ENCODE peak calls at places on chromosomes 1 and 21, in eight cellular contexts. E, X, N, R, A, P, W and Z are unnamed samples.

GRCh38 chr21:27190601-27191000 is 223.7 kb upstream of the ADAMTS5 start:
- DNase-seq in E (no peak), X (no peak), N (no peak), R (no peak), A (no peak), P (no peak), W (peak; percentile 50), Z (no peak)

GRCh38 chr21:29382029-29382654 is 83.4 kb downstream of the BACH1 start:
- DNase-seq in E (no peak), X (no peak), N (no peak), R (peak; percentile 57), A (no peak), P (no peak), W (peak; percentile 75), Z (no peak)

GRCh38 chr1:1760345-1760650 is 18.0 kb downstream of the NADK start:
- DNase-seq in E (no peak), X (no peak), N (no peak), R (no peak), A (no peak), P (no peak), W (no peak), Z (no peak)

GRCh38 chr1:43879414-43879813 is 54.2 kb upstream of the ARTN start:
- DNase-seq in E (no peak), X (no peak), N (no peak), R (peak; percentile 53), A (no peak), P (no peak), W (peak; percentile 76), Z (no peak)

GRCh38 chr1:102790997-102791396 is 317.3 kb downstream of the COL11A1 start:
- DNase-seq in E (no peak), X (no peak), N (no peak), R (no peak), A (no peak), P (no peak), W (no peak), Z (no peak)

GRCh38 chr21:41251961-41252642 is 64.5 kb upstream of the FAM3B start:
- DNase-seq in E (no peak), X (no peak), N (no peak), R (no peak), A (no peak), P (no peak), W (peak; percentile 88), Z (no peak)

GRCh38 chr1:170864784-170865538 is 70.4 kb upstream of the MROH9 start:
- DNase-seq in E (no peak), X (no peak), N (peak; percentile 13), R (no peak), A (no peak), P (no peak), W (no peak), Z (no peak)

GRCh38 chr1:108053291-108054023 is 88.5 kb upstream of the VAV3 start:
- DNase-seq in E (peak; percentile 50), X (no peak), N (no peak), R (no peak), A (no peak), P (no peak), W (peak; percentile 2), Z (no peak)

GRCh38 chr1:209800984-209801834 is 4.7 kb downstream of the IRF6 start:
- DNase-seq in E (peak; percentile 67), X (no peak), N (no peak), R (no peak), A (peak; percentile 36), P (peak; percentile 69), W (peak; percentile 42), Z (peak; percentile 26)

GRCh38 chr1:33088119-33088906 is 7.4 kb downstream of the AZIN2 start:
- DNase-seq in E (no peak), X (no peak), N (no peak), R (no peak), A (no peak), P (no peak), W (peak; percentile 34), Z (no peak)

GRCh38 chr1:112304612-112305011 is 91.4 kb upstream of the CTTNBP2NL start:
- DNase-seq in E (no peak), X (no peak), N (no peak), R (no peak), A (no peak), P (no peak), W (no peak), Z (no peak)

GRCh38 chr1:80531182-80531581 is 1269.6 kb upstream of the ADGRL2 start:
- DNase-seq in E (no peak), X (no peak), N (no peak), R (no peak), A (no peak), P (no peak), W (no peak), Z (no peak)

GRCh38 chr1:229191066-229191674 is 79.7 kb upstream of the RAB4A start:
- DNase-seq in E (no peak), X (no peak), N (no peak), R (no peak), A (no peak), P (no peak), W (peak; percentile 64), Z (no peak)

GRCh38 chr1:145918144-145918991 is at the start of gene PEX11B:
- DNase-seq in E (peak; percentile 93), X (peak; percentile 97), N (peak; percentile 87), R (peak; percentile 57), A (peak; percentile 89), P (peak; percentile 92), W (peak; percentile 91), Z (peak; percentile 94)
- TF ChIP-seq POLR2A in E (peak; percentile 31), X (peak; percentile 51), N (peak; percentile 53), R (peak; percentile 72), A (peak; percentile 45), P (no peak), W (peak; percentile 49), Z (peak; percentile 73)

GRCh38 chr1:40241372-40241771 is 6.4 kb upstream of the TMCO2 start:
- DNase-seq in E (no peak), X (no peak), N (no peak), R (no peak), A (no peak), P (no peak), W (no peak), Z (no peak)
- TF ChIP-seq POLR2A in E (no peak), X (no peak), N (no peak), R (no peak), A (no peak), P (no peak), W (no peak), Z (no peak)

GRCh38 chr1:12135612-12136011 is 31.2 kb upstream of the TNFRSF1B start:
- DNase-seq in E (peak; percentile 79), X (no peak), N (peak; percentile 42), R (no peak), A (no peak), P (peak; percentile 58), W (no peak), Z (no peak)
- TF ChIP-seq POLR2A in E (no peak), X (no peak), N (no peak), R (no peak), A (no peak), P (no peak), W (no peak), Z (no peak)

DNA sequence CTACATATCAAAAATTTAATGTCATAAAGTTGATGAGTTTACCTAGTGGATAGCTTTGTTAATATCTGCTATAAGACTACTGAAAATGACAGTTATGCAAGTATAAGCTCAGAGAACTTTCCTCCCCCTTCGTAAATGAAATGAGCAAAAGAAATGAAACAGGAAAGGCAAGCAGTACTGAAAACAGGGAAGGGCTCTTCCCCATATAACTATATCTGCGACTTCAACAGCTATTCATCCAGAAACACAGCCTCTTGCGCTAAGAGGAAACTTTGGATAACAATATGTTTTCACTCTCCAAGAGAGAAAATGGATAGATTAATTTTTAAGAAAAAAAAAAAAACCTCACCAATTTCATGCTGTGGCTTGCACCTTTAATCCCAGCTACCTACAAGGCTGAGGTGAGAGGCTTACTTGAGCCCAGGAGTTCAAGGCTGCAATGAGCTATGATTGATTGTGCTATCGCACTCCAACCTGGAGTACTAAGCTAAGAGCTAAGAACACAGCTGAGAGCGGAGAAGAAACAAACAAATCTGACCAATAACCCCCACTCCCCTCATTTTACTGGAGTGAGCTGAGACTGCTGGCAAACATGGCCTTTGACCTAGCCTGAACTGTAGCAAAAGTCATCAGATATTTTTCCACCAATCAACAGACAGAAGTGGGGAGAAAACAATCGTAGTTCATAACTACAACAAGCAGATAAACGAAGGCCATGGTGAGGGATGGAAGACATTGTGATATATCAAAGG is 29.0 kb downstream of the METTL18 start:
- DNase-seq in E (no peak), X (no peak), N (no peak), R (no peak), A (no peak), P (no peak), W (no peak), Z (no peak)
- TF ChIP-seq POLR2A in E (no peak), X (no peak), N (no peak), R (no peak), A (no peak), P (no peak), W (no peak), Z (no peak)

DNA sequence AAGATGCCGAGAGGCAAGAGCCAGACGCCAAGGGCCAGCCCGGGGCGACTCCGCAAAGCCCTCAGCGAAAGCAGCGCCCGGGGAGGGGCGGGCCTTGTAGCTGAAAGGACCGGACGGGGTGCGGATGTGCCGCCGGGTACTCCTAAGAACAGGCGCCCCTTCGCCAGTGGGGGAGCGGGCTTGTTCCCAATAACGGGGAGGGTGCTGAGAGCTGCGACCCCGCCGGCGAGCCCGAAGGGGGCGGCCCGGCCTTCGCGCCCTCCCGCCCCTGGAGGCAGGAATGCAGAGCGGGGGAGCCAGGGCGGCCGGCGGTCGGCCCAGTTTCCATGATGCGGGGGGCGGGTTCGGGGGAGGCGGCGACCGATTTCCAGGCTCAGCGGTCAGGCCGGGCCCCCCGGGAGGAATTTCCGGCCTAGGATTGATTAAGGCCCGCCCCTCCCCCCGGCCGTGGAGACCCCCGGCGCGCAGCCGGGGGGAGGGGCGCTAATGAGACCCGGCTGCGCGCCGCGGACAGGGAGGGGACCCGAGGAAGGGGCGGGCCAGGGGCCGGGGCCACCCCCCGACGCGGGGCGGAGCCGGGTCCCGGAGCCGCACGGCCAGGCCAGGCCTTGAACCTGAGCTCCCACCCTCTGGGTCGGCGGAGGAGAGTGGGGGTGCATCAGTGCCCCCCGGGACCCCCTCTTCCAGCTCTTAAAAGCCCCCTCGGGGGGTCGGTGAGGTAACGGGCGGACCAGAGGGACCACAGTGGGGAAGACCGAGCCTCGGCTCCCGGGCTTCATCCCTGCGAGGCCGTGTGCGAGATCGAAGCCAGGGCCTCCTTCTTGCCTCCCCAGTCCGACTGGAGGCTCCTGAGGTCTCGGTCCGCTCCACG is 898 bp upstream of the TMEM200B start:
- DNase-seq in E (peak; percentile 95), X (peak; percentile 96), N (peak; percentile 94), R (peak; percentile 74), A (peak; percentile 90), P (peak; percentile 87), W (peak; percentile 60), Z (no peak)
- TF ChIP-seq POLR2A in E (peak; percentile 93), X (peak; percentile 51), N (peak; percentile 89), R (peak; percentile 20), A (peak; percentile 89), P (no peak), W (peak; percentile 67), Z (no peak)

DNA sequence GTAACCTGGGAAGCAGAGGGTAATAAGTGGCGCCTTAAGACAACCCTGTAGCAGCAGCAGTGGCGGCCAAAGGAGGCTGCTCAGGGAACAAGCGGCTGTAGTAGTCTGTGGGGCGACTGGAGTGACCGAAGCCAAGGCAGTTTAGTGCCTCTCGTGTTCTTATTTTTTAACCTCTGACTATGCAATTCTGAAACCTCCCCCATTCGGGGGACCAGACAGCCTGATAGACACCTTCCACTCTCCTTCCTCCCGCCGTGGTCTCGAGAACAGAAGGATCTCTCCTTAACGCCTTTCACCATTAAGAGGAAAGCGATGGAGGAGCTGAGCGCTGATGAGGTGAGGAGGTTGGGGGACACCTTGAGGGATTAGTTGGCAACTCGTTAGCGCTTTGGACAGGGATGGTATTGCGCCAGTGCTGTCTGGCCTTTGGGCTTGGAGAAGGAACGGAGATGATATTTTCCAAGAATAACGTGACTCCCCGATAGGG is 644 bp downstream of the UBE4B start:
- DNase-seq in E (peak; percentile 62), X (peak; percentile 92), N (peak; percentile 20), R (peak; percentile 10), A (no peak), P (no peak), W (peak; percentile 25), Z (peak; percentile 77)
- TF ChIP-seq POLR2A in E (no peak), X (no peak), N (no peak), R (no peak), A (no peak), P (no peak), W (no peak), Z (peak; percentile 41)